ENCODE peak calls at places on chromosomes 3 and 15, in four cellular contexts. One of them, this sample, is unnamed.

GRCh38 chr3:133595341-133595740 is 21.9 kb downstream of the CDV3 start:
- DNase-seq in heart left ventricle: no peak
- DNase-seq in fibroblast of lung: no peak
- DNase-seq in AG09309: no peak
- DNase-seq in this sample: no peak

GRCh38 chr3:169953462-169954141 is 13.0 kb upstream of the SEC62 start:
- DNase-seq in heart left ventricle: no peak
- DNase-seq in AG09309: no peak
- DNase-seq in fibroblast of lung: no peak
- DNase-seq in this sample: no peak

GRCh38 chr3:125587039-125587664 is 8.1 kb downstream of the OSBPL11 start:
- DNase-seq in heart left ventricle: no peak
- DNase-seq in AG09309: no peak
- DNase-seq in fibroblast of lung: peak; percentile 23
- DNase-seq in this sample: no peak

GRCh38 chr3:56680054-56680453 is 3.0 kb downstream of the TASOR start:
- DNase-seq in AG09309: no peak
- DNase-seq in heart left ventricle: no peak
- DNase-seq in fibroblast of lung: no peak
- DNase-seq in this sample: no peak

GRCh38 chr15:64653757-64654156 is 121.6 kb downstream of the RBPMS2 start:
- DNase-seq in heart left ventricle: no peak
- DNase-seq in fibroblast of lung: peak; percentile 64
- DNase-seq in AG09309: no peak
- DNase-seq in this sample: no peak

GRCh38 chr3:42097166-42097946 is 6.2 kb downstream of the TRAK1 start:
- DNase-seq in heart left ventricle: no peak
- DNase-seq in fibroblast of lung: peak; percentile 48
- DNase-seq in AG09309: peak; percentile 70
- DNase-seq in this sample: no peak

GRCh38 chr3:46905191-46905560 is 27.7 kb downstream of the PTH1R start:
- DNase-seq in fibroblast of lung: no peak
- DNase-seq in heart left ventricle: peak; percentile 16
- DNase-seq in AG09309: no peak
- DNase-seq in this sample: peak; percentile 8

GRCh38 chr15:39966521-39966920 is 32.6 kb downstream of the EIF2AK4 start:
- DNase-seq in fibroblast of lung: no peak
- DNase-seq in AG09309: no peak
- DNase-seq in heart left ventricle: no peak
- DNase-seq in this sample: no peak

GRCh38 chr3:195119461-195120198 is 151.3 kb downstream of the XXYLT1 start:
- DNase-seq in AG09309: peak; percentile 46
- DNase-seq in fibroblast of lung: peak; percentile 77
- DNase-seq in heart left ventricle: no peak
- DNase-seq in this sample: no peak

GRCh38 chr15:85793641-85794597 is 806 bp downstream of the KLHL25 start:
- DNase-seq in AG09309: no peak
- DNase-seq in heart left ventricle: peak; percentile 56
- DNase-seq in fibroblast of lung: no peak
- DNase-seq in this sample: peak; percentile 70

GRCh38 chr3:124125320-124125719 is 133.4 kb upstream of the ROPN1 start:
- DNase-seq in heart left ventricle: no peak
- DNase-seq in fibroblast of lung: no peak
- DNase-seq in AG09309: no peak
- DNase-seq in this sample: no peak

GRCh38 chr3:10248984-10249748 is 907 bp downstream of the TATDN2 start:
- DNase-seq in fibroblast of lung: peak; percentile 4
- DNase-seq in heart left ventricle: peak; percentile 30
- DNase-seq in AG09309: no peak
- DNase-seq in this sample: peak; percentile 29

GRCh38 chr3:55174723-55175122 is 246.9 kb upstream of the LRTM1 start:
- DNase-seq in AG09309: no peak
- DNase-seq in fibroblast of lung: no peak
- DNase-seq in heart left ventricle: no peak
- DNase-seq in this sample: no peak

GRCh38 chr3:142958707-142959106 is 4.8 kb downstream of the PAQR9 start:
- DNase-seq in AG09309: peak; percentile 5
- DNase-seq in heart left ventricle: no peak
- DNase-seq in fibroblast of lung: no peak
- DNase-seq in this sample: peak; percentile 59

GRCh38 chr15:90211440-90212168 is 10.5 kb downstream of the SEMA4B start:
- DNase-seq in fibroblast of lung: peak; percentile 52
- DNase-seq in AG09309: no peak
- DNase-seq in heart left ventricle: peak; percentile 49
- DNase-seq in this sample: no peak

GRCh38 chr3:177196473-177197040 is 725 bp downstream of the TBL1XR1 start:
- DNase-seq in AG09309: no peak
- DNase-seq in heart left ventricle: no peak
- DNase-seq in fibroblast of lung: peak; percentile 48
- DNase-seq in this sample: no peak

GRCh38 chr3:179558742-179559364 is 3.9 kb upstream of the ACTL6A start:
- DNase-seq in AG09309: peak; percentile 50
- DNase-seq in fibroblast of lung: peak; percentile 84
- DNase-seq in heart left ventricle: peak; percentile 62
- DNase-seq in this sample: peak; percentile 63

DNA sequence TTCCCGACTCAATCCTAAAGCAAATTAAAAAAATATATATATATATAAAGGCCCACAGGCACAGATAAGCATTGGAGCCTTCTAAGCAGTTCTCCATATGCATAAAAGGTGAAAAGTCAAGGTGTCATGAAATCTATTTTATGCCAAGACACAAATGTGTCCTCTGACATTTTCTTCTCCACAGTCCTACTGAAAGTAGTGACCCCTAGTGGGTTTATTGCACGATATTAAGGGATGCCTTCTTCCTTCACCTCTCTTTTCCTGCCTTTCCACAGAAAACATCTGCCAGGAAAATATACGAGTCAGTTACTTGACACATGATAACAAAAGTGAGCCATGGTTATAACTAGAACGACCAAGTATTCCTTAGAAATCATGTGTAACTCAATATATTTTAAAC is 303.2 kb downstream of the TIGIT start:
- DNase-seq in heart left ventricle: no peak
- DNase-seq in AG09309: no peak
- DNase-seq in fibroblast of lung: peak; percentile 12
- DNase-seq in this sample: no peak
- TF ChIP-seq CTCF in heart left ventricle: no peak
- TF ChIP-seq CTCF in AG09309: no peak
- TF ChIP-seq CTCF in fibroblast of lung: no peak
- TF ChIP-seq CTCF in this sample: no peak

DNA sequence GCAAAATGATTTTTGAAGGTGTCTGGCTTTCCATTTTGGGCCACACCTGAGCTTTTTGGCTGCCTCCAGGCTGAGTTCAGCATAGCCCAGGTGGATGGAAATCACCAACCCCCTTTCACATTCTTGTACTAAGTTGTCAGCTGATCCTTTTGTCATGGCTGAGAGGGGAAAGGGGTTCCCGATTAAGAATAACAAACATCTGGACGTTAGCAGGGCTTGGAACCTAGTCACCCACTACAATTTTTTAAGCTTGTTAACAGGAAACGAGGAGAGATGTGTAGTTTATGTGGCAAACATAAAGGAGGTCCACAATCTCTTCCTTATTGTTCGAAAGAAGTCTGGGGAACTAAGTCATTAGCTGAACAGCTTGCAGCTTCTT is 4.9 kb downstream of the NR2F2 start:
- DNase-seq in heart left ventricle: no peak
- DNase-seq in fibroblast of lung: peak; percentile 45
- DNase-seq in AG09309: no peak
- DNase-seq in this sample: no peak
- H3K4me3 ChIP-seq in heart left ventricle: peak overlapping the region; percentile 86
- H3K4me3 ChIP-seq in fibroblast of lung: peak overlapping the region; percentile 100
- H3K4me3 ChIP-seq in AG09309: peak overlapping the region; percentile 75
- H3K4me3 ChIP-seq in this sample: peak overlapping the region; percentile 92

GRCh38 chr3:99747915-99748314 is 69.7 kb upstream of the CMSS1 start:
- DNase-seq in fibroblast of lung: peak; percentile 58
- DNase-seq in heart left ventricle: no peak
- DNase-seq in AG09309: no peak
- DNase-seq in this sample: no peak
- TF ChIP-seq CTCF in fibroblast of lung: peak; percentile 47
- TF ChIP-seq CTCF in heart left ventricle: no peak
- TF ChIP-seq CTCF in AG09309: peak; percentile 48
- TF ChIP-seq CTCF in this sample: peak; percentile 5

GRCh38 chr15:48888836-48889235 is 10.9 kb downstream of the EID1 start:
- DNase-seq in heart left ventricle: no peak
- DNase-seq in AG09309: no peak
- DNase-seq in fibroblast of lung: peak; percentile 27
- DNase-seq in this sample: no peak

GRCh38 chr15:48889925-48890324 is 12.0 kb downstream of the EID1 start:
- DNase-seq in fibroblast of lung: no peak
- DNase-seq in heart left ventricle: no peak
- DNase-seq in AG09309: no peak
- DNase-seq in this sample: no peak

GRCh38 chr15:48888209-48888608 is 10.3 kb downstream of the EID1 start:
- DNase-seq in AG09309: no peak
- DNase-seq in fibroblast of lung: no peak
- DNase-seq in heart left ventricle: no peak
- DNase-seq in this sample: no peak

GRCh38 chr15:48891229-48891765 is 13.4 kb downstream of the EID1 start:
- DNase-seq in AG09309: no peak
- DNase-seq in heart left ventricle: no peak
- DNase-seq in fibroblast of lung: peak; percentile 11
- DNase-seq in this sample: no peak

GRCh38 chr15:48890375-48890972 is 12.5 kb downstream of the EID1 start:
- DNase-seq in heart left ventricle: no peak
- DNase-seq in fibroblast of lung: no peak
- DNase-seq in AG09309: no peak
- DNase-seq in this sample: no peak
- H3K4me3 ChIP-seq in heart left ventricle: no peak overlapping the region
- H3K4me3 ChIP-seq in fibroblast of lung: no peak overlapping the region
- H3K4me3 ChIP-seq in AG09309: no peak overlapping the region
- H3K4me3 ChIP-seq in this sample: no peak overlapping the region

GRCh38 chr3:58419782-58420512 is 13.7 kb downstream of the PDHB start:
- DNase-seq in heart left ventricle: peak; percentile 69
- DNase-seq in AG09309: no peak
- DNase-seq in fibroblast of lung: peak; percentile 58
- DNase-seq in this sample: peak; percentile 79
- TF ChIP-seq CTCF in heart left ventricle: no peak
- TF ChIP-seq CTCF in AG09309: peak; percentile 13
- TF ChIP-seq CTCF in fibroblast of lung: no peak
- TF ChIP-seq CTCF in this sample: no peak

GRCh38 chr15:36884404-36885335 is 215.7 kb downstream of the MEIS2 start:
- DNase-seq in fibroblast of lung: no peak
- DNase-seq in heart left ventricle: no peak
- DNase-seq in AG09309: no peak
- DNase-seq in this sample: no peak
- H3K4me3 ChIP-seq in fibroblast of lung: no peak overlapping the region
- H3K4me3 ChIP-seq in heart left ventricle: no peak overlapping the region
- H3K4me3 ChIP-seq in AG09309: no peak overlapping the region
- H3K4me3 ChIP-seq in this sample: no peak overlapping the region

DNA sequence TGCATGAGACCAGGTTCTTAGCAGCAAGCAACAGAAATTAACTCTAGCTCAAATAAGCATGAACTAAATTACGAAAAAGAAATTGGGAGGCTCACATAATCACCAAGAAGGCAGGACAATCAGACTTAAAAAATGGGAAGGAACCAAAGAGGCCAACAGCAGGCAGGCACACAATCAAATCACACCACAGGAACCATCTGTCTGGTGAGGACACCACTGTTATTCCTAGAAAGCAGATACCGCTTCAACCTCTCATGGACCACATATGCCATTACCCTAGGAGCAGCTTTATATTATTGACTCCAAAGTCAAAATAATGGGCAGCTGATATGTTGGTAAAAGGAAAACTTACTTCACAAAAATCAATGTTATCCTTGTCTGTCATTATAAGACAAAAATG is 51.6 kb downstream of the SUCLG2 start:
- DNase-seq in fibroblast of lung: no peak
- DNase-seq in AG09309: no peak
- DNase-seq in heart left ventricle: no peak
- DNase-seq in this sample: no peak
- TF ChIP-seq CTCF in fibroblast of lung: no peak
- TF ChIP-seq CTCF in AG09309: no peak
- TF ChIP-seq CTCF in heart left ventricle: no peak
- TF ChIP-seq CTCF in this sample: no peak

GRCh38 chr3:98817546-98817945 is 54.4 kb downstream of the ST3GAL6 start:
- DNase-seq in fibroblast of lung: peak; percentile 78
- DNase-seq in heart left ventricle: no peak
- DNase-seq in AG09309: no peak
- DNase-seq in this sample: no peak

GRCh38 chr3:98811048-98811447 is 47.9 kb downstream of the ST3GAL6 start:
- DNase-seq in fibroblast of lung: no peak
- DNase-seq in heart left ventricle: no peak
- DNase-seq in AG09309: no peak
- DNase-seq in this sample: no peak

GRCh38 chr3:98809561-98809960 is 46.4 kb downstream of the ST3GAL6 start:
- DNase-seq in heart left ventricle: peak; percentile 41
- DNase-seq in fibroblast of lung: no peak
- DNase-seq in AG09309: no peak
- DNase-seq in this sample: no peak

GRCh38 chr3:98812851-98813374 is 49.8 kb downstream of the ST3GAL6 start:
- DNase-seq in AG09309: no peak
- DNase-seq in fibroblast of lung: peak; percentile 66
- DNase-seq in heart left ventricle: no peak
- DNase-seq in this sample: no peak

DNA sequence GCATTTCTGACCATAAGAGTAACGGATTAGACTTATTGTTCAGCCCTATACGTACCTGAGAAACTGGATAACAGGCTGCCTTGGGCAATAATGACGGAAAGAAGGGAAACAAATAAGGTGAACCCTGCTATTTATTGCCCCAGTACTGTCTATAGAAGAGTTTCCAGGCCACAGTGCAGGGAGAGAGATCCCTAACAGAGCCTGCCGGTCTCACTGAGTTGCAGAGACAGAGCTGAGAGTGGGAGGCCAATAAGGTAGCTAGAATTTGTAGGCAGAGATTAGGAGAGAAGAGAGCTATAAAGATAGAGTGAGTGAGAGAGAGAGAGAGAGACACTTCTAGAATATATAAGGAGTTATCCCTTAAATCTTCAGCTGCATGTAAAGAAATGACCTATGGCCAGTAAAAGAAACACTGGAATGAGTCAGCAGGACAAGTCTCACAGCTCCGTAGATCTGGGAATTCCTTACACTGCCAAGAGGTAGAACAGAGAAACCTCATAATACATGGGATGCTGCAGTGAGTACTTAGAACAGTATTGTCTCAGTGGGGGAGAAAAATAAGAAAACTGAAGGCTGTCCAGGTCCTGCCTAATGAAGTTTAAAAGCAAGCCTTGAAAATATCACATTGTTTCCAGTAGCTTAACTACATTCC is 51.8 kb downstream of the ST3GAL6 start:
- DNase-seq in heart left ventricle: no peak
- DNase-seq in AG09309: no peak
- DNase-seq in fibroblast of lung: peak; percentile 80
- DNase-seq in this sample: no peak
- H3K4me3 ChIP-seq in heart left ventricle: no peak overlapping the region
- H3K4me3 ChIP-seq in AG09309: no peak overlapping the region
- H3K4me3 ChIP-seq in fibroblast of lung: no peak overlapping the region
- H3K4me3 ChIP-seq in this sample: no peak overlapping the region

GRCh38 chr15:80231371-80231770 is 20.6 kb downstream of the CTXND1 start:
- DNase-seq in AG09309: no peak
- DNase-seq in fibroblast of lung: no peak
- DNase-seq in heart left ventricle: no peak
- DNase-seq in this sample: no peak

GRCh38 chr15:80233511-80234080 is 18.4 kb downstream of the CTXND1 start:
- DNase-seq in heart left ventricle: no peak
- DNase-seq in fibroblast of lung: no peak
- DNase-seq in AG09309: no peak
- DNase-seq in this sample: no peak

GRCh38 chr15:80228959-80229610 is 22.9 kb downstream of the CTXND1 start:
- DNase-seq in heart left ventricle: no peak
- DNase-seq in fibroblast of lung: peak; percentile 39
- DNase-seq in AG09309: no peak
- DNase-seq in this sample: no peak

GRCh38 chr15:80240261-80240660 is 11.8 kb downstream of the CTXND1 start:
- DNase-seq in AG09309: no peak
- DNase-seq in heart left ventricle: no peak
- DNase-seq in fibroblast of lung: no peak
- DNase-seq in this sample: no peak

GRCh38 chr15:80234883-80235282 is 17.1 kb downstream of the CTXND1 start:
- DNase-seq in AG09309: no peak
- DNase-seq in heart left ventricle: no peak
- DNase-seq in fibroblast of lung: peak; percentile 32
- DNase-seq in this sample: no peak
- TF ChIP-seq CTCF in AG09309: peak; percentile 59
- TF ChIP-seq CTCF in heart left ventricle: no peak
- TF ChIP-seq CTCF in fibroblast of lung: peak; percentile 33
- TF ChIP-seq CTCF in this sample: peak; percentile 33